ENCODE peak calls at places on chromosome 21, in eight cellular contexts. R is fibroblast of lung, M is Karpas-422, N is mammary epithelial cell, S is PC-3, X is neural progenitor cell, F is MM.1S, P is colonic mucosa. H is an unnamed sample. For H3K9me3, the result is how much of the 10 kb centered on the place peaks cover.

GRCh38 chr21:40531421-40531820 is 315.5 kb downstream of the DSCAM start:
- DNase-seq in R (no peak), M (no peak), N (no peak), S (no peak), X (no peak), F (no peak), P (no peak), H (no peak)

GRCh38 chr21:35995522-35996088 is 64.7 kb downstream of the SETD4 start:
- DNase-seq in R (no peak), M (no peak), N (peak), S (peak), X (no peak), F (peak), P (no peak), H (no peak)

GRCh38 chr21:33924766-33925100 is 9.1 kb upstream of the ATP5PO start:
- DNase-seq in R (no peak), M (no peak), N (peak), S (peak), X (no peak), F (no peak), P (peak), H (peak)

GRCh38 chr21:42722808-42723470 is 69.5 kb downstream of the PDE9A start:
- DNase-seq in R (no peak), M (no peak), N (no peak), S (no peak), X (no peak), F (no peak), P (peak), H (peak)

GRCh38 chr21:43877936-43878575 is 13.0 kb downstream of the AGPAT3 start:
- DNase-seq in R (no peak), M (no peak), N (no peak), S (no peak), X (no peak), F (no peak), P (no peak), H (no peak)

GRCh38 chr21:20311388-20311787 is 686.8 kb upstream of the NCAM2 start:
- DNase-seq in R (no peak), M (no peak), N (no peak), S (peak), X (no peak), F (no peak), P (no peak), H (no peak)

GRCh38 chr21:28910280-28910887 is 82.3 kb downstream of the LTN1 start:
- DNase-seq in R (no peak), M (no peak), N (no peak), S (no peak), X (no peak), F (no peak), P (no peak), H (no peak)

GRCh38 chr21:19807231-19807630 is 1191.0 kb upstream of the NCAM2 start:
- DNase-seq in R (peak), M (no peak), N (no peak), S (no peak), X (no peak), F (no peak), P (no peak), H (no peak)

GRCh38 chr21:15151385-15152103 is 86.7 kb upstream of the NRIP1 start:
- DNase-seq in R (no peak), M (no peak), N (no peak), S (no peak), X (no peak), F (no peak), P (no peak), H (no peak)

GRCh38 chr21:45551816-45552695 is 9.8 kb upstream of the SLC19A1 start:
- DNase-seq in R (no peak), M (no peak), N (no peak), S (no peak), X (no peak), F (no peak), P (no peak), H (peak)

GRCh38 chr21:30227633-30228404 is 11.9 kb upstream of the CLDN8 start:
- DNase-seq in R (peak), M (no peak), N (peak), S (peak), X (no peak), F (no peak), P (peak), H (no peak)

GRCh38 chr21:39020751-39021474 is 162.3 kb downstream of the PSMG1 start:
- DNase-seq in R (peak), M (no peak), N (peak), S (peak), X (no peak), F (no peak), P (no peak), H (peak)

GRCh38 chr21:42988234-42988965 is 14.0 kb downstream of the PKNOX1 start:
- DNase-seq in R (peak), M (no peak), N (no peak), S (no peak), X (no peak), F (no peak), P (no peak), H (peak)

GRCh38 chr21:46255166-46255565 is 26.6 kb upstream of the LSS start:
- DNase-seq in R (no peak), M (no peak), N (no peak), S (no peak), X (no peak), F (no peak), P (no peak), H (no peak)

GRCh38 chr21:33040215-33040614 is 14.5 kb downstream of the OLIG2 start:
- DNase-seq in R (no peak), M (no peak), N (no peak), S (no peak), X (no peak), F (no peak), P (no peak), H (no peak)

GRCh38 chr21:45741691-45742090 is 98.2 kb downstream of the PCBP3 start:
- DNase-seq in R (no peak), M (no peak), N (no peak), S (no peak), X (no peak), F (no peak), P (no peak), H (no peak)

GRCh38 chr21:38221594-38221993 is 35.2 kb upstream of the KCNJ15 start:
- DNase-seq in R (no peak), M (no peak), N (peak), S (no peak), X (no peak), F (no peak), P (no peak), H (no peak)

GRCh38 chr21:21788591-21788990 is 790.4 kb downstream of the NCAM2 start:
- DNase-seq in R (peak), M (no peak), N (no peak), S (no peak), X (no peak), F (no peak), P (no peak), H (no peak)

GRCh38 chr21:15557925-15558324 is 171.9 kb upstream of the USP25 start:
- DNase-seq in R (no peak), M (peak), N (no peak), S (no peak), X (no peak), F (peak), P (no peak), H (no peak)

GRCh38 chr21:29219165-29219770 is 79.5 kb upstream of the BACH1 start:
- DNase-seq in R (peak), M (no peak), N (no peak), S (no peak), X (no peak), F (no peak), P (peak), H (no peak)

GRCh38 chr21:45600248-45600647 is 43.3 kb upstream of the PCBP3 start:
- DNase-seq in R (no peak), M (no peak), N (no peak), S (no peak), X (no peak), F (no peak), P (no peak), H (no peak)

GRCh38 chr21:33974513-33975468 is 59.2 kb upstream of the ATP5PO start:
- DNase-seq in R (no peak), M (no peak), N (no peak), S (peak), X (no peak), F (no peak), P (no peak), H (no peak)

GRCh38 chr21:36079010-36079649 is 9.3 kb downstream of the CBR1 start:
- DNase-seq in R (peak), M (no peak), N (no peak), S (no peak), X (no peak), F (peak), P (peak), H (no peak)

GRCh38 chr21:37219766-37220432 is 47.2 kb downstream of the VPS26C start:
- DNase-seq in R (no peak), M (peak), N (no peak), S (no peak), X (no peak), F (no peak), P (no peak), H (no peak)

GRCh38 chr21:45331521-45332257 is 44.0 kb upstream of the POFUT2 start:
- DNase-seq in R (no peak), M (no peak), N (no peak), S (no peak), X (peak), F (no peak), P (no peak), H (peak)

GRCh38 chr21:44729336-44730027 is 18.1 kb upstream of the TSPEAR start:
- DNase-seq in R (no peak), M (no peak), N (no peak), S (no peak), X (no peak), F (no peak), P (no peak), H (no peak)

GRCh38 chr21:42696516-42697040 is 43.2 kb downstream of the PDE9A start:
- DNase-seq in R (no peak), M (no peak), N (no peak), S (no peak), X (no peak), F (no peak), P (no peak), H (no peak)

GRCh38 chr21:43266534-43266933 is 97.7 kb downstream of the CRYAA start:
- DNase-seq in R (peak), M (no peak), N (peak), S (no peak), X (no peak), F (no peak), P (no peak), H (peak)

GRCh38 chr21:35563885-35564451 is 496.4 kb downstream of the SETD4 start:
- DNase-seq in R (peak), M (no peak), N (no peak), S (no peak), X (no peak), F (no peak), P (peak), H (peak)

GRCh38 chr21:35475768-35476167 is 426.7 kb upstream of the RUNX1 start:
- DNase-seq in R (peak), M (no peak), N (no peak), S (no peak), X (no peak), F (no peak), P (no peak), H (no peak)

GRCh38 chr21:46153259-46154154 is 1.9 kb downstream of the FTCD start:
- DNase-seq in R (peak), M (peak), N (no peak), S (peak), X (peak), F (no peak), P (peak), H (peak)

GRCh38 chr21:32733356-32733755 is 5.5 kb upstream of the SYNJ1 start:
- DNase-seq in R (no peak), M (no peak), N (no peak), S (no peak), X (no peak), F (no peak), P (no peak), H (no peak)

GRCh38 chr21:44012474-44013379 is 618 bp downstream of the TRAPPC10 start:
- DNase-seq in R (peak), M (peak), N (peak), S (peak), X (peak), F (peak), P (peak), H (peak)

GRCh38 chr21:38788275-38788911 is 17.3 kb upstream of the ETS2 start:
- DNase-seq in R (no peak), M (no peak), N (no peak), S (no peak), X (no peak), F (no peak), P (no peak), H (no peak)

GRCh38 chr21:39655589-39655988 is 42.8 kb downstream of the B3GALT5 start:
- DNase-seq in R (no peak), M (no peak), N (no peak), S (no peak), X (no peak), F (no peak), P (no peak), H (no peak)

GRCh38 chr21:46189213-46189958 is 5.1 kb upstream of the SPATC1L start:
- DNase-seq in R (peak), M (no peak), N (peak), S (no peak), X (no peak), F (no peak), P (peak), H (no peak)

GRCh38 chr21:24045775-24046215 is 1561.5 kb downstream of the MRPL39 start:
- DNase-seq in R (peak), M (peak), N (no peak), S (peak), X (peak), F (peak), P (peak), H (peak)

GRCh38 chr21:28936721-28937120 is 56.0 kb downstream of the LTN1 start:
- DNase-seq in R (no peak), M (no peak), N (no peak), S (no peak), X (peak), F (no peak), P (no peak), H (no peak)

GRCh38 chr21:35086357-35086756 is 37.3 kb upstream of the RUNX1 start:
- DNase-seq in R (peak), M (no peak), N (peak), S (peak), X (no peak), F (no peak), P (no peak), H (no peak)

GRCh38 chr21:15255359-15256157 is 190.8 kb upstream of the NRIP1 start:
- DNase-seq in R (no peak), M (no peak), N (no peak), S (no peak), X (no peak), F (no peak), P (no peak), H (no peak)

GRCh38 chr21:41597811-41598231 is 89.9 kb upstream of the TMPRSS2 start:
- DNase-seq in R (no peak), M (no peak), N (no peak), S (no peak), X (no peak), F (no peak), P (no peak), H (no peak)

GRCh38 chr21:41598561-41599511 is 90.9 kb upstream of the TMPRSS2 start:
- DNase-seq in R (no peak), M (no peak), N (no peak), S (no peak), X (no peak), F (no peak), P (no peak), H (no peak)

GRCh38 chr21:41597227-41597626 is 89.3 kb upstream of the TMPRSS2 start:
- DNase-seq in R (no peak), M (no peak), N (no peak), S (no peak), X (no peak), F (no peak), P (no peak), H (no peak)

GRCh38 chr21:41593784-41594138 is 85.8 kb upstream of the TMPRSS2 start:
- DNase-seq in R (no peak), M (no peak), N (no peak), S (no peak), X (no peak), F (no peak), P (peak), H (no peak)

GRCh38 chr21:41596241-41596925 is 88.4 kb upstream of the TMPRSS2 start:
- DNase-seq in R (no peak), M (no peak), N (no peak), S (no peak), X (no peak), F (no peak), P (no peak), H (no peak)
- H3K9ac ChIP-seq in R (no peak), M (no peak), N (no peak), S (no peak), X (no peak), F (no peak), P (no peak), H (no peak)

DNA sequence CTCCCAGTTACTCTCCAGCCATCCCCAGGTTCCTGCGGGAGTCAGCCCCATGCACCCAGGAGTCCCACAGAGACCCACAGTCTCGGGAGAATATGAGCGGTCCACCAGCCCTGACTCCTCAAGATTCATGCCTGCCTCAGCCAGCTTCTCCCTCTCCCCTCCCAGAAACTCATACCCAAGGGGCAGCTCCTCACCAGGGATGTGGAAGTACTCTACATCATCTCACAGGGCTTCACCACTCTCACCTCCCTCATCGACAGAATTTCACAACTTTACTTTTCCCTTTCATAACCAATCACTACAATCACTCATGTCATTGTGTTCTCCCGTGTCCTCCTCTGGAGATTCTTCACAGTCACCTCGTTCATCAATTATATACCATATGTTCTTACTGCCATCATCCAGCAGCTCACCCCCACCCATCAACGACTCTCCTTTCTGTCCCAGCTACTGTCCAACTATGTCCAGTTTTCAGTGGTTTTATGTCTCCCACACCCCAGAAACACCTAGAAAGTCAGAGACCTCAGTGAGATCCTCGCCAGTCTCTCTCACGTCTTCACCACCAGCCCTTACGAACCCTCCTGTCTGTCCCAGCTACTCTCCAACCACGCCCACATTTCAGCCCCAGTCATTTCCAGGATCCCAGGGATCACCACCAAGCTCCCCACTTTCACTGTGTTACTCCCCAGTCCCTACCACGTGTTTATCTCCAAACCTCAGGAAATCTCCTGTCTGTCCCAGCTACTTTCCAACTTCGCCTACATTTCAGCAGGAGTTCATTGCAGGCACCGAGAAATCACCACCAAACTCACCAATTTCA is 1530.1 kb upstream of the TPTE start:
- DNase-seq in R (no peak), M (peak), N (no peak), S (peak), X (no peak), F (no peak), P (no peak), H (no peak)
- H3K9me3 ChIP-seq in R (under half), M (half or more), N (half or more), S (under half), X (under half), F (under half), P (under half), H (under half)

GRCh38 chr21:25977068-25977611 is 193.4 kb downstream of the APP start:
- DNase-seq in R (no peak), M (no peak), N (no peak), S (no peak), X (no peak), F (no peak), P (no peak), H (no peak)

GRCh38 chr21:25980710-25981109 is 189.9 kb downstream of the APP start:
- DNase-seq in R (no peak), M (no peak), N (peak), S (no peak), X (no peak), F (no peak), P (no peak), H (no peak)

GRCh38 chr21:25984538-25984937 is 186.0 kb downstream of the APP start:
- DNase-seq in R (no peak), M (no peak), N (no peak), S (no peak), X (no peak), F (no peak), P (no peak), H (no peak)

GRCh38 chr21:25983745-25984144 is 186.8 kb downstream of the APP start:
- DNase-seq in R (no peak), M (no peak), N (no peak), S (no peak), X (no peak), F (no peak), P (no peak), H (no peak)

DNA sequence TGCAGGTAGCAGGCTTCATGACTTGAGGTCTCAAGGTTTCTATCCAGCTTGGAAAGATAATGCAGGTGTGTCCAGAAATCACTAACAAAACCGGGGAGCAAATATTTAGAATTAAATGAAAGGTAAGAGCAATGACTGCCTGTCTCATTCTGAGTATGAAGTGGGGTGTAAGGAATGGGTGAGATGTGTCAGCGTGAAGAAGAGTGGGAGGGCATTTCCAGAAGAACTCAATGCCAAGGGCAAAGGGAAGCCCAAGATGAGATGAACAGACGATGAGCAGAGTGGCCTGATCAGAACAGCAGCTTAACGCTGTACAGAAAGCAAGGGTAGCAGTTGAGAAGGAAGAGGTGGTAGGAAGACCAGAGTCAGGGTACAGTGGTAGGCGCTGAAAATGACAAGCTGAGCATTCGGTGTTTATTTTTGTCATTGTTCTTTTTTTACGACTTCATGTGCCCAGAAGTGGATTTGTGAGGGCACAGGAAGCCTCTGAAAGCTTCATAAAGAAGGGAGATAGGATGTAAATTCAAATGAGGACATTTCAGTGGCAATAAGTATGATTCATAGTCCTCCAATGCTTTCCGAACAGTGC is 190.6 kb downstream of the APP start:
- DNase-seq in R (no peak), M (no peak), N (peak), S (no peak), X (no peak), F (no peak), P (no peak), H (no peak)
- H3K27ac ChIP-seq in R (no peak), M (no peak), N (peak), S (no peak), X (no peak), F (no peak), P (no peak), H (no peak)

GRCh38 chr21:16587141-16587570 is 857.4 kb downstream of the USP25 start:
- DNase-seq in R (peak), M (no peak), N (peak), S (peak), X (no peak), F (peak), P (peak), H (no peak)

GRCh38 chr21:16589046-16589445 is 859.3 kb downstream of the USP25 start:
- DNase-seq in R (no peak), M (no peak), N (no peak), S (no peak), X (no peak), F (no peak), P (no peak), H (no peak)

GRCh38 chr21:16589499-16589898 is 859.7 kb downstream of the USP25 start:
- DNase-seq in R (no peak), M (no peak), N (no peak), S (no peak), X (no peak), F (no peak), P (no peak), H (no peak)

GRCh38 chr21:16587671-16588379 is 858.0 kb downstream of the USP25 start:
- DNase-seq in R (peak), M (no peak), N (peak), S (peak), X (peak), F (no peak), P (no peak), H (peak)

DNA sequence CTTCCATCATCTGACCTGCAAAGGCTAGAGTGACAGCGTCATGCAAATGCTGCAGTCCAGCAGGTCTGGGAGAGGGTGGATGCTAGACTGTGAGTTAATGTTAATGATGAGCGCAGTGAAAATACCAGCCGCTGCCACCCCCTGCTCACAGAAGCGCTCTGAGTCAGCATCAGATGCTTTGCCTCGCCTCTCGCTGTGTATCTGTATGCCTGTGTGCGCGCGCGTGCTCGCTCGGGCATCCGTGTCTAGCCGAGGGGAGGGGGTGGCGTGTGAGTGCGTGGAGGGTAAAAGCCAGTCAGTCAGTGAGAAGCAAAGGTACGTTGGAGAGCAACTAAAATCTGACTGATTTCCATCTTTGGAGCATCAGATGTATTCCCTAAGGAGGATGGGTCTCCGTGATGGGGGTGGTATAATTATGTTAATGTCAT is 858.7 kb downstream of the USP25 start:
- DNase-seq in R (peak), M (no peak), N (peak), S (peak), X (peak), F (no peak), P (peak), H (peak)
- H3K9ac ChIP-seq in R (peak), M (no peak), N (peak), S (no peak), X (no peak), F (no peak), P (no peak), H (peak)